ENCODE peak calls at places on chromosome 9, in six cellular contexts. One of them, this sample, is unnamed. For H3K4me1, the result is how much of the 10 kb centered on the place peaks cover.

GRCh38 chr9:118121361-118121760 is 417.2 kb downstream of the TLR4 start:
- DNase-seq in mucosa of descending colon: no peak
- DNase-seq in psoas muscle: no peak
- DNase-seq in PC-9: no peak
- DNase-seq in stomach: no peak
- DNase-seq in spleen: no peak
- DNase-seq in this sample: no peak

GRCh38 chr9:131835132-131835910 is 95.4 kb upstream of the RAPGEF1 start:
- DNase-seq in mucosa of descending colon: no peak
- DNase-seq in psoas muscle: peak
- DNase-seq in PC-9: no peak
- DNase-seq in stomach: no peak
- DNase-seq in spleen: no peak
- DNase-seq in this sample: no peak

GRCh38 chr9:97564291-97565175 is 63.1 kb downstream of the TMOD1 start:
- DNase-seq in mucosa of descending colon: no peak
- DNase-seq in psoas muscle: peak
- DNase-seq in PC-9: no peak
- DNase-seq in stomach: peak
- DNase-seq in spleen: peak
- DNase-seq in this sample: no peak

GRCh38 chr9:133791735-133792649 is 53.8 kb upstream of the SARDH start:
- DNase-seq in mucosa of descending colon: no peak
- DNase-seq in psoas muscle: no peak
- DNase-seq in PC-9: no peak
- DNase-seq in stomach: no peak
- DNase-seq in spleen: no peak
- DNase-seq in this sample: no peak

GRCh38 chr9:136700959-136701664 is 11.3 kb upstream of the DIPK1B start:
- DNase-seq in mucosa of descending colon: no peak
- DNase-seq in psoas muscle: no peak
- DNase-seq in PC-9: no peak
- DNase-seq in stomach: no peak
- DNase-seq in spleen: peak
- DNase-seq in this sample: no peak

GRCh38 chr9:83934569-83935275 is 13.5 kb upstream of the KIF27 start:
- DNase-seq in mucosa of descending colon: no peak
- DNase-seq in psoas muscle: no peak
- DNase-seq in PC-9: peak
- DNase-seq in stomach: no peak
- DNase-seq in spleen: no peak
- DNase-seq in this sample: no peak

GRCh38 chr9:109467936-109468335 is 30.2 kb downstream of the PTPN3 start:
- DNase-seq in mucosa of descending colon: no peak
- DNase-seq in psoas muscle: no peak
- DNase-seq in PC-9: no peak
- DNase-seq in stomach: no peak
- DNase-seq in spleen: no peak
- DNase-seq in this sample: no peak

GRCh38 chr9:78828521-78828920 is 531.6 kb downstream of the PSAT1 start:
- DNase-seq in mucosa of descending colon: no peak
- DNase-seq in psoas muscle: no peak
- DNase-seq in PC-9: no peak
- DNase-seq in stomach: no peak
- DNase-seq in spleen: no peak
- DNase-seq in this sample: no peak

GRCh38 chr9:79195904-79196303 is 375.9 kb upstream of the TLE4 start:
- DNase-seq in mucosa of descending colon: no peak
- DNase-seq in psoas muscle: no peak
- DNase-seq in PC-9: no peak
- DNase-seq in stomach: no peak
- DNase-seq in spleen: no peak
- DNase-seq in this sample: no peak

GRCh38 chr9:85001925-85002324 is 332.4 kb downstream of the NTRK2 start:
- DNase-seq in mucosa of descending colon: no peak
- DNase-seq in psoas muscle: no peak
- DNase-seq in PC-9: no peak
- DNase-seq in stomach: no peak
- DNase-seq in spleen: no peak
- DNase-seq in this sample: no peak

GRCh38 chr9:86534572-86535258 is 180.5 kb upstream of the TUT7 start:
- DNase-seq in mucosa of descending colon: no peak
- DNase-seq in psoas muscle: no peak
- DNase-seq in PC-9: no peak
- DNase-seq in stomach: no peak
- DNase-seq in spleen: no peak
- DNase-seq in this sample: no peak

GRCh38 chr9:34123682-34124081 is 2.8 kb downstream of the DCAF12 start:
- DNase-seq in mucosa of descending colon: no peak
- DNase-seq in psoas muscle: no peak
- DNase-seq in PC-9: no peak
- DNase-seq in stomach: peak
- DNase-seq in spleen: peak
- DNase-seq in this sample: no peak

GRCh38 chr9:120715331-120715924 is 1.2 kb upstream of the MEGF9 start:
- DNase-seq in mucosa of descending colon: peak
- DNase-seq in psoas muscle: peak
- DNase-seq in PC-9: peak
- DNase-seq in stomach: no peak
- DNase-seq in spleen: peak
- DNase-seq in this sample: no peak

GRCh38 chr9:83304686-83305085 is 233.5 kb downstream of the FRMD3 start:
- DNase-seq in mucosa of descending colon: peak
- DNase-seq in psoas muscle: peak
- DNase-seq in PC-9: no peak
- DNase-seq in stomach: peak
- DNase-seq in spleen: no peak
- DNase-seq in this sample: no peak

GRCh38 chr9:124037790-124038189 is 26.2 kb downstream of the LHX2 start:
- DNase-seq in mucosa of descending colon: no peak
- DNase-seq in psoas muscle: no peak
- DNase-seq in PC-9: no peak
- DNase-seq in stomach: no peak
- DNase-seq in spleen: peak
- DNase-seq in this sample: peak

GRCh38 chr9:130199605-130200004 is 27.4 kb downstream of the NCS1 start:
- DNase-seq in mucosa of descending colon: no peak
- DNase-seq in psoas muscle: no peak
- DNase-seq in PC-9: no peak
- DNase-seq in stomach: no peak
- DNase-seq in spleen: no peak
- DNase-seq in this sample: no peak

GRCh38 chr9:109699019-109699418 is 81.0 kb upstream of the PALM2AKAP2 start:
- DNase-seq in mucosa of descending colon: no peak
- DNase-seq in psoas muscle: no peak
- DNase-seq in PC-9: no peak
- DNase-seq in stomach: no peak
- DNase-seq in spleen: no peak
- DNase-seq in this sample: no peak

GRCh38 chr9:81394816-81395215 is 294.5 kb downstream of the TLE1 start:
- DNase-seq in mucosa of descending colon: no peak
- DNase-seq in psoas muscle: no peak
- DNase-seq in PC-9: no peak
- DNase-seq in stomach: no peak
- DNase-seq in spleen: no peak
- DNase-seq in this sample: no peak

GRCh38 chr9:37632479-37632878 is 18.3 kb upstream of the FRMPD1 start:
- DNase-seq in mucosa of descending colon: no peak
- DNase-seq in psoas muscle: no peak
- DNase-seq in PC-9: no peak
- DNase-seq in stomach: no peak
- DNase-seq in spleen: no peak
- DNase-seq in this sample: no peak

GRCh38 chr9:1071730-1072129 is 21.6 kb downstream of the DMRT2 start:
- DNase-seq in mucosa of descending colon: peak
- DNase-seq in psoas muscle: no peak
- DNase-seq in PC-9: no peak
- DNase-seq in stomach: peak
- DNase-seq in spleen: no peak
- DNase-seq in this sample: no peak

GRCh38 chr9:82490019-82490499 is 501.5 kb downstream of the SPATA31D1 start:
- DNase-seq in mucosa of descending colon: no peak
- DNase-seq in psoas muscle: no peak
- DNase-seq in PC-9: no peak
- DNase-seq in stomach: no peak
- DNase-seq in spleen: no peak
- DNase-seq in this sample: no peak

GRCh38 chr9:17052626-17053025 is 82.2 kb upstream of the CNTLN start:
- DNase-seq in mucosa of descending colon: no peak
- DNase-seq in psoas muscle: no peak
- DNase-seq in PC-9: no peak
- DNase-seq in stomach: no peak
- DNase-seq in spleen: no peak
- DNase-seq in this sample: no peak

GRCh38 chr9:706606-707451 is 134.7 kb upstream of the DMRT1 start:
- DNase-seq in mucosa of descending colon: peak
- DNase-seq in psoas muscle: peak
- DNase-seq in PC-9: peak
- DNase-seq in stomach: peak
- DNase-seq in spleen: peak
- DNase-seq in this sample: peak

GRCh38 chr9:78599939-78600338 is 303.0 kb downstream of the PSAT1 start:
- DNase-seq in mucosa of descending colon: no peak
- DNase-seq in psoas muscle: no peak
- DNase-seq in PC-9: no peak
- DNase-seq in stomach: no peak
- DNase-seq in spleen: no peak
- DNase-seq in this sample: no peak

GRCh38 chr9:14170973-14171596 is 142.9 kb downstream of the NFIB start:
- DNase-seq in mucosa of descending colon: no peak
- DNase-seq in psoas muscle: no peak
- DNase-seq in PC-9: peak
- DNase-seq in stomach: no peak
- DNase-seq in spleen: no peak
- DNase-seq in this sample: no peak

GRCh38 chr9:3858961-3859360 is 333.2 kb upstream of the RFX3 start:
- DNase-seq in mucosa of descending colon: no peak
- DNase-seq in psoas muscle: no peak
- DNase-seq in PC-9: peak
- DNase-seq in stomach: no peak
- DNase-seq in spleen: no peak
- DNase-seq in this sample: no peak

GRCh38 chr9:104915049-104915448 is 12.9 kb downstream of the ABCA1 start:
- DNase-seq in mucosa of descending colon: no peak
- DNase-seq in psoas muscle: peak
- DNase-seq in PC-9: no peak
- DNase-seq in stomach: no peak
- DNase-seq in spleen: no peak
- DNase-seq in this sample: no peak
- H3K4me1 ChIP-seq in mucosa of descending colon: under half
- H3K4me1 ChIP-seq in psoas muscle: half or more
- H3K4me1 ChIP-seq in PC-9: under half
- H3K4me1 ChIP-seq in stomach: under half
- H3K4me1 ChIP-seq in spleen: under half
- H3K4me1 ChIP-seq in this sample: under half

GRCh38 chr9:108050894-108051293 is 561.3 kb upstream of the KLF4 start:
- DNase-seq in mucosa of descending colon: no peak
- DNase-seq in psoas muscle: no peak
- DNase-seq in PC-9: no peak
- DNase-seq in stomach: no peak
- DNase-seq in spleen: no peak
- DNase-seq in this sample: no peak
- H3K4me1 ChIP-seq in mucosa of descending colon: under half
- H3K4me1 ChIP-seq in psoas muscle: under half
- H3K4me1 ChIP-seq in PC-9: under half
- H3K4me1 ChIP-seq in stomach: under half
- H3K4me1 ChIP-seq in spleen: under half
- H3K4me1 ChIP-seq in this sample: under half

DNA sequence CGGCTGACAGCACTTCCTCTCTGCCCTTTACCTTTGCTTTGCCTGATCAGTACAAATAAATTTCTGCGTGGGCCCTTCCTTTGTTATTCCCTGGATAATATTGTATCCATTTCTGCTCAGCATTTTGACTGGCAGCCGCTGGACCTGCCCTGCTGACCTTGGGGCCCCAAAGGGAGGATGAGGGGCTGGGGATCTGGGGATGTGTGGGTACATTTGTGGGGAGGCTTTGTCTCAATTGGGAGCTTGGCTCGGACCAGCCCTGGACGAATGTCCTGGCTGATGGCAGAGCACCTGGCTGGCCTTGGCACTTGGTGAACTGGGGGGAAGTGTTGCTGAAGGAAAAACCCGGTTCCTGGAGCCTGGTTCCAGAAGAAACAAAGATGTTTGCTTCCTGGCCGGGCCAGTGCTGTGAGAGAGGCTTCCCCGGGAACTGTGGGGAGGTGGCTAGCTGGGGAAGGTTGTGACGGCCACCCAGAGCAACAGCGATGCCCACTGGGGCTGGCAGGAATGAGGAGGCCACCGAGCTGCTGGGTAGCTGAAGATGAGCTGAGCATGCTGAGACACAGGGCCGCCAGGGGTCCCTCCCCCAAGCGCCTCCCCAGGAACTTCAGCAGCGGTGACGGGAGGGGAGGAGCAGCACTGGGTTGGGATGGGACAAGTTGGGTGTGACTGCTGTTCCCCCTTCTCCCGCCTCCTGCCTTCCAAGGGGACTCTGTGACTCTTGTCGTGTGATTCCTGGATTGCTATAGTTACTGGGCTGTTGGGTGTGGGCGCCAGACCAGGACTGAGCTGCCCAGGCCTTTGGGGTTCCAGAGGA is 8.4 kb downstream of the LMX1B start:
- DNase-seq in mucosa of descending colon: no peak
- DNase-seq in psoas muscle: peak
- DNase-seq in PC-9: no peak
- DNase-seq in stomach: no peak
- DNase-seq in spleen: no peak
- DNase-seq in this sample: no peak
- H3K4me1 ChIP-seq in mucosa of descending colon: under half
- H3K4me1 ChIP-seq in psoas muscle: under half
- H3K4me1 ChIP-seq in PC-9: under half
- H3K4me1 ChIP-seq in stomach: under half
- H3K4me1 ChIP-seq in spleen: under half
- H3K4me1 ChIP-seq in this sample: under half

GRCh38 chr9:127982912-127983311 is 2.1 kb upstream of the EEIG1 start:
- DNase-seq in mucosa of descending colon: no peak
- DNase-seq in psoas muscle: no peak
- DNase-seq in PC-9: no peak
- DNase-seq in stomach: no peak
- DNase-seq in spleen: no peak
- DNase-seq in this sample: no peak
- H3K4me1 ChIP-seq in mucosa of descending colon: under half
- H3K4me1 ChIP-seq in psoas muscle: under half
- H3K4me1 ChIP-seq in PC-9: under half
- H3K4me1 ChIP-seq in stomach: under half
- H3K4me1 ChIP-seq in spleen: under half
- H3K4me1 ChIP-seq in this sample: under half

GRCh38 chr9:90909747-90910283 is 108.2 kb downstream of the SYK start:
- DNase-seq in mucosa of descending colon: no peak
- DNase-seq in psoas muscle: no peak
- DNase-seq in PC-9: no peak
- DNase-seq in stomach: no peak
- DNase-seq in spleen: no peak
- DNase-seq in this sample: no peak
- H3K4me1 ChIP-seq in mucosa of descending colon: under half
- H3K4me1 ChIP-seq in psoas muscle: under half
- H3K4me1 ChIP-seq in PC-9: under half
- H3K4me1 ChIP-seq in stomach: under half
- H3K4me1 ChIP-seq in spleen: under half
- H3K4me1 ChIP-seq in this sample: under half

GRCh38 chr9:36486454-36486932 is 86.2 kb upstream of the MELK start:
- DNase-seq in mucosa of descending colon: no peak
- DNase-seq in psoas muscle: no peak
- DNase-seq in PC-9: no peak
- DNase-seq in stomach: no peak
- DNase-seq in spleen: no peak
- DNase-seq in this sample: no peak
- H3K4me1 ChIP-seq in mucosa of descending colon: under half
- H3K4me1 ChIP-seq in psoas muscle: under half
- H3K4me1 ChIP-seq in PC-9: under half
- H3K4me1 ChIP-seq in stomach: under half
- H3K4me1 ChIP-seq in spleen: half or more
- H3K4me1 ChIP-seq in this sample: under half